ENCODE peak calls at places on chromosomes 5 and 9, in seven cellular contexts. One of them, this sample, is unnamed.

GRCh38 chr9:137760426-137760825 is 117.2 kb upstream of the CACNA1B start:
- DNase-seq in GM04503: no peak
- DNase-seq in stomach: no peak
- DNase-seq in activated CD8-positive, alpha-beta memory T cell treated with anti-CD3 and anti-CD28 coated beads, Interleukin-2, amount 50 U/mL, for 48 hours: no peak
- DNase-seq in activated T-cell treated with anti-CD3 and anti-CD28 coated beads for 24 hours: no peak
- DNase-seq in posterior cingulate gyrus: no peak
- DNase-seq in mesenteric fat pad: no peak
- DNase-seq in this sample: no peak

GRCh38 chr9:9893837-9894236 is 719.0 kb downstream of the PTPRD start:
- DNase-seq in stomach: no peak
- DNase-seq in mesenteric fat pad: no peak
- DNase-seq in GM04503: no peak
- DNase-seq in activated CD8-positive, alpha-beta memory T cell treated with anti-CD3 and anti-CD28 coated beads, Interleukin-2, amount 50 U/mL, for 48 hours: no peak
- DNase-seq in posterior cingulate gyrus: no peak
- DNase-seq in activated T-cell treated with anti-CD3 and anti-CD28 coated beads for 24 hours: no peak
- DNase-seq in this sample: no peak

GRCh38 chr9:115715656-115716055 is 437.9 kb upstream of the PAPPA start:
- DNase-seq in activated CD8-positive, alpha-beta memory T cell treated with anti-CD3 and anti-CD28 coated beads, Interleukin-2, amount 50 U/mL, for 48 hours: no peak
- DNase-seq in mesenteric fat pad: no peak
- DNase-seq in posterior cingulate gyrus: no peak
- DNase-seq in stomach: no peak
- DNase-seq in activated T-cell treated with anti-CD3 and anti-CD28 coated beads for 24 hours: no peak
- DNase-seq in GM04503: no peak
- DNase-seq in this sample: no peak

GRCh38 chr9:133184971-133185370 is 21.3 kb upstream of the GBGT1 start:
- DNase-seq in activated CD8-positive, alpha-beta memory T cell treated with anti-CD3 and anti-CD28 coated beads, Interleukin-2, amount 50 U/mL, for 48 hours: no peak
- DNase-seq in posterior cingulate gyrus: peak
- DNase-seq in stomach: peak
- DNase-seq in GM04503: peak
- DNase-seq in activated T-cell treated with anti-CD3 and anti-CD28 coated beads for 24 hours: peak
- DNase-seq in mesenteric fat pad: no peak
- DNase-seq in this sample: no peak

GRCh38 chr9:25724424-25724823 is 46.2 kb upstream of the TUSC1 start:
- DNase-seq in GM04503: peak
- DNase-seq in stomach: no peak
- DNase-seq in activated CD8-positive, alpha-beta memory T cell treated with anti-CD3 and anti-CD28 coated beads, Interleukin-2, amount 50 U/mL, for 48 hours: no peak
- DNase-seq in activated T-cell treated with anti-CD3 and anti-CD28 coated beads for 24 hours: no peak
- DNase-seq in posterior cingulate gyrus: no peak
- DNase-seq in mesenteric fat pad: no peak
- DNase-seq in this sample: no peak

GRCh38 chr5:180786398-180787005 is 16.1 kb downstream of the MGAT1 start:
- DNase-seq in activated T-cell treated with anti-CD3 and anti-CD28 coated beads for 24 hours: no peak
- DNase-seq in GM04503: no peak
- DNase-seq in posterior cingulate gyrus: peak
- DNase-seq in stomach: no peak
- DNase-seq in mesenteric fat pad: no peak
- DNase-seq in activated CD8-positive, alpha-beta memory T cell treated with anti-CD3 and anti-CD28 coated beads, Interleukin-2, amount 50 U/mL, for 48 hours: peak
- DNase-seq in this sample: peak

GRCh38 chr5:96661101-96661840 is 905 bp upstream of the CAST start:
- DNase-seq in posterior cingulate gyrus: no peak
- DNase-seq in activated CD8-positive, alpha-beta memory T cell treated with anti-CD3 and anti-CD28 coated beads, Interleukin-2, amount 50 U/mL, for 48 hours: peak
- DNase-seq in stomach: no peak
- DNase-seq in GM04503: no peak
- DNase-seq in mesenteric fat pad: no peak
- DNase-seq in activated T-cell treated with anti-CD3 and anti-CD28 coated beads for 24 hours: peak
- DNase-seq in this sample: no peak

GRCh38 chr5:142826741-142827492 is 56.7 kb downstream of the ARHGAP26 start:
- DNase-seq in posterior cingulate gyrus: no peak
- DNase-seq in mesenteric fat pad: no peak
- DNase-seq in GM04503: no peak
- DNase-seq in activated T-cell treated with anti-CD3 and anti-CD28 coated beads for 24 hours: no peak
- DNase-seq in activated CD8-positive, alpha-beta memory T cell treated with anti-CD3 and anti-CD28 coated beads, Interleukin-2, amount 50 U/mL, for 48 hours: peak
- DNase-seq in stomach: peak
- DNase-seq in this sample: no peak

GRCh38 chr9:88076286-88077070 is 61.8 kb downstream of the SPATA31C2 start:
- DNase-seq in mesenteric fat pad: peak
- DNase-seq in activated CD8-positive, alpha-beta memory T cell treated with anti-CD3 and anti-CD28 coated beads, Interleukin-2, amount 50 U/mL, for 48 hours: peak
- DNase-seq in stomach: peak
- DNase-seq in activated T-cell treated with anti-CD3 and anti-CD28 coated beads for 24 hours: peak
- DNase-seq in posterior cingulate gyrus: peak
- DNase-seq in GM04503: no peak
- DNase-seq in this sample: no peak

GRCh38 chr9:38233796-38234355 is 158.6 kb upstream of the ALDH1B1 start:
- DNase-seq in activated T-cell treated with anti-CD3 and anti-CD28 coated beads for 24 hours: no peak
- DNase-seq in stomach: no peak
- DNase-seq in mesenteric fat pad: peak
- DNase-seq in posterior cingulate gyrus: no peak
- DNase-seq in GM04503: no peak
- DNase-seq in activated CD8-positive, alpha-beta memory T cell treated with anti-CD3 and anti-CD28 coated beads, Interleukin-2, amount 50 U/mL, for 48 hours: no peak
- DNase-seq in this sample: peak

This sample was measured in vagina.